ENCODE peak calls at places on chromosomes 7 and 10, in nine cellular contexts. F, S, D, L, J, K, G, T and A are unnamed samples.

GRCh38 chr7:114255404-114255841 is 159.2 kb upstream of the FOXP2 start:
- DNase-seq in F (no peak), S (no peak), D (no peak), L (no peak), J (no peak), K (no peak), G (no peak), T (no peak), A (no peak)

GRCh38 chr7:45086348-45087065 is 2.3 kb downstream of the NACAD start:
- DNase-seq in F (no peak), S (no peak), D (no peak), L (no peak), J (no peak), K (no peak), G (no peak), T (no peak), A (no peak)

GRCh38 chr7:98772242-98772603 is 97.6 kb downstream of the TMEM130 start:
- DNase-seq in F (no peak), S (no peak), D (no peak), L (no peak), J (no peak), K (no peak), G (no peak), T (no peak), A (no peak)

GRCh38 chr7:50185188-50185587 is 92.1 kb upstream of the ZPBP start:
- DNase-seq in F (no peak), S (no peak), D (no peak), L (no peak), J (no peak), K (no peak), G (no peak), T (no peak), A (no peak)

GRCh38 chr10:118694848-118695247 is 59.9 kb downstream of the CACUL1 start:
- DNase-seq in F (peak), S (no peak), D (no peak), L (no peak), J (peak), K (no peak), G (no peak), T (no peak), A (no peak)

GRCh38 chr7:154967581-154967980 is 35.3 kb downstream of the PAXIP1 start:
- DNase-seq in F (no peak), S (no peak), D (no peak), L (no peak), J (no peak), K (no peak), G (no peak), T (no peak), A (no peak)

GRCh38 chr7:48016641-48017040 is 12.3 kb downstream of the SUN3 start:
- DNase-seq in F (no peak), S (no peak), D (no peak), L (no peak), J (no peak), K (no peak), G (no peak), T (no peak), A (no peak)

GRCh38 chr7:54757711-54758110 is 1.3 kb downstream of the SEC61G start:
- DNase-seq in F (no peak), S (no peak), D (no peak), L (no peak), J (no peak), K (no peak), G (no peak), T (no peak), A (no peak)

GRCh38 chr10:84429926-84430520 is 101.6 kb downstream of the CCSER2 start:
- DNase-seq in F (peak), S (peak), D (peak), L (peak), J (peak), K (peak), G (peak), T (peak), A (peak)

GRCh38 chr7:96789914-96790313 is 80.3 kb upstream of the SEM1 start:
- DNase-seq in F (no peak), S (peak), D (no peak), L (no peak), J (no peak), K (no peak), G (no peak), T (no peak), A (no peak)

GRCh38 chr7:89687266-89687665 is 467.0 kb upstream of the STEAP1 start:
- DNase-seq in F (no peak), S (no peak), D (no peak), L (no peak), J (no peak), K (no peak), G (no peak), T (no peak), A (no peak)

GRCh38 chr7:123241809-123242208 is 42.0 kb upstream of the SLC13A1 start:
- DNase-seq in F (no peak), S (no peak), D (no peak), L (peak), J (no peak), K (no peak), G (no peak), T (no peak), A (no peak)

GRCh38 chr7:123244768-123245167 is 45.0 kb upstream of the SLC13A1 start:
- DNase-seq in F (no peak), S (no peak), D (no peak), L (no peak), J (no peak), K (no peak), G (no peak), T (no peak), A (no peak)

DNA sequence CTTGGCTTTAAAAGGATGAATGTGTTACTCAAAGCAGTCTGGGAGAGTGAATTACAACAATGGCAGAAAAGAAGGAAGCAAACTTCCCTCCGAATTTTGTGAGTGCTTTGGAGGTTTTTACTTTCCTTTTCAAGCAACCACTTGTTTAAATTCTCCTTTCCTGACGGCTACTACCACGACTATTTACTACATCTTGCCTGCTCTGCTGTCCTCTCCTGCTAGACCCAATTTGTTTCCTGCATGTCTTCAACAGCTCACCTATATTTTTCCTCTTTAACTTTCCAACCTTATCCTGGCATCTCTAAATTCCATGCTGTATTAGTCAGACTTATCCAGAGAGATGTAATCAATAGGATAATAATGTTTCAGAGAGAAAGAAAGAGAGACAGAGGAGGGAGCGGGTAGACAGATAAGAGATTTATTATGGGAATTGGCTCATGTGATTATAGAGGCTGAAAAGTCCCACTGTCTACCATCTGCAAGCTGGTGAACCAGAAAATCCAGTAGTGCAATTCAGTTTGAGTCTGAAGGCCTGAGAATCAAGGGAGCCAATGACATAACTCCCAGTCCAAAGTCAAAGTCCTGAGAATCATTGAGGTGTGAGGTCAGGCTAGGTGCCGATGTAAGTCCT is 42.8 kb upstream of the SLC13A1 start:
- DNase-seq in F (peak), S (peak), D (no peak), L (peak), J (no peak), K (no peak), G (no peak), T (no peak), A (no peak)
- H3K4me2 ChIP-seq in F (no peak), S (peak), D (no peak), L (peak), J (no peak), K (no peak), G (no peak), T (no peak), A (no peak)

DNA sequence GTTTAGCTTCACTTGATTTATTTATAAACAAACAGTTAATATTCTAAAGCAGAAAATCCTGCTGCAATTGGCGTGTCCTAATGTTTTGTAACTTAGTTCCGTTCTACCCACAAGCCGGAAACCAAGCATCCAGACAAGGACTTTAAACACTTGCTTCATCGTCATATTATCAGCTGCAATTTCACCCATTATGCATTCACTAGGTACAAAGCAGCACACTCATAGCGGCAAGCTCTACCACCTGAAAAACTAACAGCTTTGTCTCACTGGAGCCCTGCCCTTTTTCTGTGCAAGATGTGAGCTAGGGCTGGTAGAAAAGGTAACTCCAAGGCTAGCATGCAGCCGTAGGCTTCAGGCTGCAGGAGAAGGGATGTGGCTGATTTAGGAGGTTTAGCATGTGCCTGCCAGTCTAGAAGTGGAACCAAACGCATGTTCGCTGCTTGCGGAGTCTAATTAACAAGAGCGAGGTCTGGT is 43.7 kb upstream of the BPGM start:
- DNase-seq in F (peak), S (no peak), D (no peak), L (no peak), J (peak), K (no peak), G (no peak), T (no peak), A (no peak)
- H3K4me2 ChIP-seq in F (no peak), S (no peak), D (peak), L (peak), J (peak), K (no peak), G (no peak), T (no peak), A (no peak)

GRCh38 chr7:106657085-106657991 is 3.6 kb downstream of the CCDC71L start:
- DNase-seq in F (peak), S (no peak), D (no peak), L (no peak), J (peak), K (no peak), G (no peak), T (no peak), A (no peak)
- H3K4me2 ChIP-seq in F (no peak), S (no peak), D (no peak), L (peak), J (peak), K (no peak), G (no peak), T (no peak), A (peak)

DNA sequence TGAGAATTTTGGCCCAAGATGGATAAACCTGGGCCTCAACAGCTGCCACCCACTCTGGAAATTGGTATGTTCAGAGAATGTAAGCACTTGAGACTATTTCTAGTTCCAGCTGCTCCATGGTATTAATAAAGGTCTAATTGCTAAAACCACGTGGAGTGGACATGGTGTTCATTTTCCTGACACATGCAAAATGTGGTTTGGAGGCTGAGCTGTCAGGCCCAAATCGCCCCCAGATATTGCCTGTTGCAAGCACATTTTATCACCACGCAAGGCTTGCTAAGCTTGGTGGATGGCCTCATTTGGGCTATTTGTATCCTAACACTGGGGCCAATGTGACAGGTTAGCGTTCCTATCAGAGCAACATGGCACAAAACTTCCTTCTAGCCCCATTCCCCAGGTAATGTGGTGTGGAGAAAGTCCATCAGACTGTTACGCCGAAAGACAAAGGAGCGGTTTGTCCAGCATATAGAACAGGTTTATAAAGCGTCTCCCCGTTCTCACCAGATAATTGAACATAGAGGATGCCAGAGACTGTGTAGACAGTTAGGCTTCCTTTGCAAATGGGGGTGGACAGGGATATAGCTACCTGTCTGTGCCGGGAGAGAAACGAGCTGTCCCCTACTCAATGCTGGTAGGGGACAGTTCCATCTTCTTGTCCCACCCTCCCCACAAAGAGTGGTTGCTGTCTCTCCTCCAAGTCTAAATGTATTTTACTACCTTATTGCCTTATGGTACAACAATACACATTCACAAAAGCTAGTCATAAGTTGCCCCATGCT is 78.0 kb upstream of the ANKRD1 start:
- DNase-seq in F (no peak), S (no peak), D (no peak), L (no peak), J (no peak), K (no peak), G (no peak), T (no peak), A (no peak)
- H3K4me2 ChIP-seq in F (no peak), S (no peak), D (no peak), L (no peak), J (no peak), K (no peak), G (no peak), T (no peak), A (no peak)

DNA sequence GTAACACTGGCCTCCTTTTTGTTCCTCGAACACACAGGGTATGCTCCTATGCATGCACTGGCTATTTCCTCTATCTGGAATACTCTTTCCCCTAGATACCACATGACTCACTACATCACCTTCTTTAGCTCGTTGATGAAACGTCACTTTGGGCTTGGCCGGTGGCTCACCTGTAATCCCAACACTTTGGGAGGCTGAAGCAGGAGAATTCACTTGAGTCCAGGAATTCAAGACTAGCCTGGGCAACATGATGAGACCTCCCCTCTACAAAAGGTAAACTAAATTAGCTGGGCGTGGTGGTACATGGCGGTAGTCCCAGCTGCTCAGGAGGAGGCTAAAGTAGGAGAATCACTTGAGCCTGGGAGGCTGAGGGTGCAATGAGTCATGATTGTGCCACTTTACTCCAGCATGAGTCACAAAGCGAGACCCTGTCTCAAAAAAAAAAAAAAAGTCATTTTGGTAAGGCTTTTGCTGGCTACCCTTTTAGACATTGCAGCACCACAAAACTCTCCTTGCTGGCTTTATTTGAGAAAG is 14.5 kb downstream of the ANKIB1 start:
- DNase-seq in F (peak), S (peak), D (no peak), L (no peak), J (peak), K (no peak), G (no peak), T (no peak), A (no peak)
- H3K4me2 ChIP-seq in F (no peak), S (peak), D (peak), L (no peak), J (no peak), K (no peak), G (no peak), T (no peak), A (no peak)